ENCODE peak calls at places on chromosome 14, in four cellular contexts. Q is left ventricle myocardium inferior, K is foreskin fibroblast, T is heart right ventricle. S is an unnamed sample.

GRCh38 chr14:96088131-96088880 is 49.1 kb downstream of the C14orf132 start:
- DNase-seq in Q (no peak), T (no peak), K (no peak), S (no peak)

GRCh38 chr14:72451081-72451972 is 442.6 kb downstream of the DPF3 start:
- DNase-seq in Q (no peak), T (no peak), K (no peak), S (no peak)

GRCh38 chr14:54589076-54589475 is 22.1 kb downstream of the SAMD4A start:
- DNase-seq in T (no peak), Q (no peak), K (peak), S (no peak)

GRCh38 chr14:89673499-89674225 is 256.6 kb upstream of the FOXN3 start:
- DNase-seq in K (peak), Q (no peak), T (no peak), S (no peak)

GRCh38 chr14:58805605-58806358 is 168.0 kb downstream of the DACT1 start:
- DNase-seq in T (no peak), K (peak), Q (no peak), S (no peak)

GRCh38 chr14:73221945-73222344 is 15.4 kb upstream of the PAPLN start:
- DNase-seq in K (no peak), T (no peak), Q (no peak), S (no peak)

GRCh38 chr14:38616959-38617358 is 361.1 kb upstream of the CLEC14A start:
- DNase-seq in Q (no peak), T (no peak), K (peak), S (no peak)

GRCh38 chr14:34693228-34693939 is 21.0 kb downstream of the CFL2 start:
- DNase-seq in K (no peak), Q (peak), T (no peak), S (no peak)

GRCh38 chr14:104115691-104116543 is 22.5 kb upstream of the KIF26A start:
- DNase-seq in T (no peak), Q (peak), K (no peak), S (no peak)

GRCh38 chr14:72560856-72561493 is 332.9 kb downstream of the DPF3 start:
- DNase-seq in Q (no peak), T (no peak), K (no peak), S (no peak)

GRCh38 chr14:86533834-86534233 is 1003.9 kb downstream of the FLRT2 start:
- DNase-seq in Q (no peak), T (no peak), K (no peak), S (no peak)

GRCh38 chr14:74518221-74518620 is 24.7 kb downstream of the ISCA2 start:
- DNase-seq in T (no peak), K (no peak), Q (no peak), S (no peak)

GRCh38 chr14:105061428-105062047 is 3.7 kb downstream of the GPR132 start:
- DNase-seq in K (no peak), Q (peak), T (peak), S (no peak)

GRCh38 chr14:68020999-68021663 is 201.6 kb downstream of the RAD51B start:
- DNase-seq in K (no peak), T (no peak), Q (no peak), S (no peak)

GRCh38 chr14:99609245-99610117 is 5.5 kb upstream of the CCDC85C start:
- DNase-seq in T (no peak), K (no peak), Q (no peak), S (no peak)
- TF ChIP-seq CTCF in T (peak), K (peak), Q (peak), S (peak)

GRCh38 chr14:32076278-32077080 is 625 bp upstream of the ARHGAP5 start:
- DNase-seq in K (peak), T (peak), Q (peak), S (peak)

GRCh38 chr14:32078794-32079663 is 1.9 kb downstream of the ARHGAP5 start:
- DNase-seq in Q (no peak), K (peak), T (no peak), S (no peak)

GRCh38 chr14:32080001-32080510 is 3.0 kb downstream of the ARHGAP5 start:
- DNase-seq in Q (no peak), T (no peak), K (no peak), S (no peak)

GRCh38 chr14:32077081-32078029 is at the start of gene ARHGAP5:
- DNase-seq in T (no peak), Q (no peak), K (peak), S (no peak)

GRCh38 chr14:32078030-32078793 is 1.1 kb downstream of the ARHGAP5 start:
- DNase-seq in K (peak), Q (peak), T (peak), S (no peak)
- H3K4me3 ChIP-seq in K (peak), Q (peak), T (peak), S (peak)

DNA sequence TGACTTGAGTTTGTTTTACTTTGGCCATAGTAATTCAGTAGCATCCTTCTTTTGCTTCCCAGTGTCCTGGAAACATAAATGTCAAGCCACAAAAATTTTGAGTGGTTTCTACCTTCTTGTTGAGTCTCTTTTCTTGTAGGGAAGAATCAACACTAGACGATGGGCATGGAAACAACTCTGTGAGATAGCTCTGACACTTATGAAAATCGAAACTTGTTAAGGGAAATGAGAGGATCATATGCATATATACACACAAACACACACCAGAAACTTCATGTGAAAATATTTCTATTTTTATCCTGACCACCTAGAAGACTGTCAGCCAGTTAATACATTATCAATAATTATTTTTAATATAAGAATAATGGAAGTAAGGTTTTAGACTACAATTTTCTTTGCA is 1247.3 kb upstream of the FLRT2 start:
- DNase-seq in T (no peak), K (no peak), Q (no peak), S (no peak)
- TF ChIP-seq CTCF in T (no peak), K (no peak), Q (no peak), S (no peak)

GRCh38 chr14:23071975-23072539 is 14.7 kb upstream of the CDH24 start:
- DNase-seq in Q (no peak), T (no peak), K (peak), S (no peak)
- H3K4me3 ChIP-seq in Q (peak), T (no peak), K (no peak), S (peak)

S was measured in AG04449.